ENCODE peak calls at places on chromosomes 6 and 20, in four cellular contexts. Q is H1, J is GM12878, W is K562. P is an unnamed sample.
A peak's percentile ranks its signal among the peaks of the same experiment; 100 is the strongest.

GRCh38 chr6:16739329-16739801 is 21.9 kb downstream of the ATXN1 start:
- DNase-seq in W (no peak), J (no peak), Q (no peak), P (no peak)

GRCh38 chr6:3385660-3386151 is 71.1 kb downstream of the SLC22A23 start:
- DNase-seq in J (no peak), W (no peak), Q (no peak), P (peak; percentile 66)

GRCh38 chr6:147201885-147202515 is 2.2 kb upstream of the STXBP5 start:
- DNase-seq in Q (no peak), W (peak; percentile 78), J (no peak), P (no peak)

GRCh38 chr20:22586645-22587310 is 2.4 kb upstream of the FOXA2 start:
- DNase-seq in Q (peak; percentile 90), W (peak; percentile 78), J (no peak), P (no peak)

GRCh38 chr6:144162977-144163376 is 12.7 kb downstream of the STX11 start:
- DNase-seq in J (no peak), Q (no peak), W (no peak), P (no peak)

GRCh38 chr6:48069280-48069679 is 41.7 kb downstream of the PTCHD4 start:
- DNase-seq in Q (peak; percentile 47), J (no peak), W (no peak), P (no peak)

GRCh38 chr6:143507358-143508145 is 4.0 kb downstream of the FUCA2 start:
- DNase-seq in W (no peak), Q (no peak), J (no peak), P (no peak)

GRCh38 chr6:30612213-30612612 is 4.8 kb downstream of the PPP1R10 start:
- DNase-seq in Q (no peak), W (no peak), J (no peak), P (no peak)

GRCh38 chr6:147170269-147170668 is 33.9 kb upstream of the STXBP5 start:
- DNase-seq in Q (no peak), W (no peak), J (no peak), P (no peak)

GRCh38 chr6:99348823-99349619 is 453 bp downstream of the FAXC start:
- DNase-seq in Q (peak; percentile 73), W (no peak), J (no peak), P (no peak)

GRCh38 chr6:156988276-156989158 is 211.3 kb downstream of the ARID1B start:
- DNase-seq in W (peak; percentile 75), J (peak; percentile 57), Q (no peak), P (no peak)

GRCh38 chr6:26338810-26339209 is 26.2 kb upstream of the BTN3A2 start:
- DNase-seq in W (no peak), J (no peak), Q (no peak), P (no peak)

GRCh38 chr6:26339612-26340011 is 25.4 kb upstream of the BTN3A2 start:
- DNase-seq in W (no peak), J (no peak), Q (no peak), P (no peak)

GRCh38 chr6:26335631-26336323 is 29.2 kb upstream of the BTN3A2 start:
- DNase-seq in W (no peak), Q (no peak), J (no peak), P (no peak)

GRCh38 chr6:26333458-26334297 is 31.3 kb upstream of the BTN3A2 start:
- DNase-seq in Q (no peak), W (no peak), J (no peak), P (no peak)

DNA sequence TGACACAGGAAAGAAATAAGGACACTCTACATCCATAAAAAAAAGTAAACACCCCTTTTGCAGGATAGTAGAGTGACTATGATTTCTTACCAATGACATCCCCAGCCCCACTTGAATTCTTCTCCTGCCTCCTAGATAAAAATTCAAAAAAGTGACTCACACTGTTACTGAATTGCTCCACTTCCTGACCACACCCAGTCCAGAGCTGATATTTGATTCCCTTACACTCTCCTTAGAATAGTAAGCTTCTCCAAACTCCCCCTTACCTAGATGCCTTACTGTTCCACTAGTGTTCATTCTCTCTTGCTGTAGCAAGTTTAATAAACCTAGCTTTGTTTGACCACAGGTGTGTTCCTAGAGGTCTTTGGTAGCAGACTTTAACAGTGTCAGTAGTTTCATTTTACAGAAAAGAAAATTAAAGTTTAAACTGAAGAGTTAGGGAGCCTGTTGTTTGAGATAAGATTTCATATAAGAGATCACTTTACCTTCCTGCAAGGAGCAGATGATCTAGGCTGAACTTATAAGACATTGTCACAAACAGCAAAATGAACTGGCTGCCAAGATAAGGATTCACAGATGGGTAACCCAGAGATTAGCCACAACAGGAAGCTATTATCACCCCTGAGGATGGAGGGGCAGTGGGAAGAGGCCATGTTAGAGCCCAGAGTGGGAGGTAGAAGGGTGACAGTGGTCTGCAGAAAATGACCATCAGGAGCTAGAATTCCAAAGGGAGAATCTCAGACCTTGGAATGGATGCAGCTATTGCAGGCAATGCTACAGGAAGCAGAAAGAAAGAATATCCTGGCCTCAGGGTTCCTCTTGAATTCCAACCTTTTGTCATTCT is 28.4 kb upstream of the BTN3A2 start:
- DNase-seq in J (no peak), Q (no peak), W (peak; percentile 90), P (no peak)
- H2AFZ ChIP-seq in J (peak overlapping the region; percentile 38), Q (no peak overlapping the region), W (peak overlapping the region; percentile 36), P (peak overlapping the region; percentile 39)

DNA sequence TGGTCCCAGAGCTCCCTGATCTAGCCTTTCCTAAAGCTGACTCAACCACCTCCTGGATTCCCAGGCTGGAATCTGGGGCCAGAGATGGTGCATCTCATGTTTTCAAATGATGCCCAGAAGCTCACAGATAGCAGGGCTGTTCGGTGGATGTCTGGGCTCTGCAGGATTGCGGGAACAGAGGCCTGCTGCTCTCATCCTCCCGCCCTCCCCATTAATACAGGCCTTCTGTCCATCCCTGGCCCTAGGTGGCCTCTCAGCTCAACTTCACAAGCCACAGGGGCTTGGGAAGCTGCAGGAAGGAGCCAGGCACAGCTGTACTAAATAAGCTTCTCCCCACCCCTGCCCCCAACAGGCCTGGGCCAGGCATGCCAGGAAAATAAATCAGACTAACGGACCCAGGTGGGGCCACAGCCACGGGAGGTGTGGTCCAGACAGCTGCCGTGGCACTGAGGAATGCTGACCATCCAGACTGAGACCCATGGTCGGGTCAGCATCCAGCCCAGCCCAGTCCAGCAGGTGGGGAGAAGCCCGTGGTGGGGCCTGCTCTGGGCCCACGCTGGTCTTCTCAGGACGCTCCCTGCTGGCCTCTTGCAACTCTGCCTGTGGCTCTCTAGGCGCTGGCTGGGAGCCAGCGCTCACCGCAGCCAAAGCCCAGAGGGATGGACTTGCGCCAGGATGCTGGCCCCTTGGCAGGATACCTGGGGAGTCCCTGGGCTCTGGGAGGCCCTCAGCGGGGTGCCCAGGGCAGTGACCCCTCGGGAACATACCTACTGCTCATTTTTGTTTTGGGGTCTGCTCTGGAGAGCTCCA is 8.5 kb upstream of the YTHDF1 start:
- DNase-seq in W (peak; percentile 47), Q (no peak), J (no peak), P (no peak)
- TF ChIP-seq EGR1 in W (no peak), Q (no peak), J (no peak), P (no peak)

GRCh38 chr6:52577778-52578473 is 1.1 kb upstream of the TRAM2 start:
- DNase-seq in W (no peak), Q (no peak), J (no peak), P (no peak)
- H2AFZ ChIP-seq in W (peak overlapping the region; percentile 83), Q (no peak overlapping the region), J (peak overlapping the region; percentile 80), P (no peak overlapping the region)

DNA sequence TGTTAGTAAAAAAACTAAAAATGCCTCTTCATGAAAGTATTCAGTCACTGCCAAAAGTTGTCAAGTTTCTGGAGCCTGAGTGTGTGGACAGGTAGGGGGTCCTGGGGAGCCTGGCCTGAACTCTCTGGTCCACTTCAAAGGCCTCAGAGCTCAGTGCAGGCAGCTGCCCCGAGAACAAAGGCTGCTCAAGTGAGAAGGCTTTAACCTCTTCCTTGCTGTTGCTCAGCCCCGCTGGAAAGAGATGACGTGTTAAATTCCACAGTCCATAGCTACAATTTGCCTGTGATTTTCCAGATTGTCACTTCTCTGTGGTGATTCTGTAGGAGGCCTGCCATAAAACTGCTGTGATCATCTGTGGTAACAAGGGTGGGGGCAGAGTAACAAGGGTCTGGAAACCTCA is 96.9 kb downstream of the FAM120B start:
- DNase-seq in Q (no peak), W (no peak), J (no peak), P (no peak)
- TF ChIP-seq EGR1 in Q (peak; percentile 11), W (no peak), J (no peak), P (no peak)